ENCODE peak calls at places on chromosome 16, in seven cellular contexts. S is A549; Q is endothelial cell; U is GM12864; K is stimulated activated CD8-positive, alpha-beta memory T cell treated with anti-CD3 and anti-CD28 coated beads, Interleukin-7, amount 100 ng/mL, for 1 hour; J is IMR-90; M is T47D. V is an unnamed sample.

GRCh38 chr16:58494981-58495860 is 4.7 kb upstream of the NDRG4 start:
- DNase-seq in S (peak; percentile 92), Q (peak; percentile 76), U (peak; percentile 56), K (no peak), J (peak; percentile 99), M (peak; percentile 92), V (peak; percentile 59)

GRCh38 chr16:15650698-15651161 is 685 bp downstream of the NDE1 start:
- DNase-seq in S (no peak), Q (peak; percentile 10), U (no peak), K (peak; percentile 7), J (peak; percentile 13), M (peak; percentile 54), V (no peak)

GRCh38 chr16:77788196-77789084 is at the start of gene VAT1L:
- DNase-seq in S (peak; percentile 44), Q (peak; percentile 38), U (no peak), K (no peak), J (peak; percentile 63), M (peak; percentile 48), V (no peak)

GRCh38 chr16:3158498-3159314 is 23.9 kb downstream of the ZNF213 start:
- DNase-seq in S (peak; percentile 94), Q (peak; percentile 78), U (no peak), K (peak; percentile 88), J (peak; percentile 83), M (peak; percentile 96), V (no peak)

GRCh38 chr16:86510465-86511261 is at the start of gene FOXF1:
- DNase-seq in S (peak; percentile 48), Q (no peak), U (no peak), K (no peak), J (peak; percentile 83), M (no peak), V (no peak)

GRCh38 chr16:58652741-58653140 is 23.1 kb upstream of the CNOT1 start:
- DNase-seq in S (peak; percentile 35), Q (no peak), U (no peak), K (no peak), J (peak; percentile 60), M (peak; percentile 43), V (no peak)

GRCh38 chr16:81841709-81842108 is 62.6 kb downstream of the PLCG2 start:
- DNase-seq in S (no peak), Q (no peak), U (no peak), K (no peak), J (no peak), M (no peak), V (peak; percentile 63)

GRCh38 chr16:1494711-1495110 is 1.6 kb downstream of the TELO2 start:
- DNase-seq in S (no peak), Q (no peak), U (no peak), K (no peak), J (peak; percentile 15), M (no peak), V (no peak)

GRCh38 chr16:83727018-83727417 is 80.8 kb upstream of the HSBP1 start:
- DNase-seq in S (no peak), Q (no peak), U (no peak), K (no peak), J (peak; percentile 57), M (no peak), V (no peak)

GRCh38 chr16:81571175-81571574 is 126.6 kb downstream of the CMIP start:
- DNase-seq in S (no peak), Q (no peak), U (no peak), K (no peak), J (no peak), M (no peak), V (no peak)

GRCh38 chr16:23072084-23072599 is 77.1 kb downstream of the USP31 start:
- DNase-seq in S (peak; percentile 88), Q (no peak), U (no peak), K (no peak), J (peak; percentile 77), M (no peak), V (no peak)

GRCh38 chr16:85924675-85925074 is 25.7 kb downstream of the IRF8 start:
- DNase-seq in S (no peak), Q (no peak), U (no peak), K (no peak), J (no peak), M (no peak), V (no peak)

GRCh38 chr16:52825882-52826281 is 226.8 kb downstream of the CHD9NB start:
- DNase-seq in S (no peak), Q (no peak), U (no peak), K (no peak), J (no peak), M (no peak), V (no peak)